ENCODE peak calls at places on chromosomes 1 and 21, in five cellular contexts. Z, S, E, L and V are unnamed samples.

GRCh38 chr1:46405204-46405555 is 11.1 kb downstream of the FAAH start:
- DNase-seq in Z (no peak), L (no peak), S (no peak), E (no peak), V (no peak)

GRCh38 chr1:218266356-218266755 is 18.7 kb upstream of the RRP15 start:
- DNase-seq in S (no peak), L (no peak), Z (no peak), E (no peak), V (no peak)

GRCh38 chr1:155184835-155185782 is 11.5 kb downstream of the TRIM46 start:
- DNase-seq in S (no peak), L (peak; percentile 93), E (no peak), Z (no peak), V (no peak)

GRCh38 chr21:46117586-46118304 is 19.8 kb downstream of the COL6A2 start:
- DNase-seq in L (no peak), Z (peak; percentile 89), S (no peak), E (no peak), V (no peak)

GRCh38 chr1:168923521-168924136 is 182.9 kb upstream of the ATP1B1 start:
- DNase-seq in L (no peak), Z (no peak), E (no peak), S (no peak), V (no peak)

GRCh38 chr1:208387908-208388756 is 143.9 kb upstream of the PLXNA2 start:
- DNase-seq in L (no peak), E (no peak), Z (no peak), S (no peak), V (no peak)

GRCh38 chr21:30638686-30639085 is 3.7 kb downstream of the KRTAP20-2 start:
- DNase-seq in L (no peak), E (no peak), S (no peak), Z (no peak), V (no peak)

GRCh38 chr1:228463009-228463558 is 24.1 kb upstream of the RNF187 start:
- DNase-seq in S (no peak), E (no peak), Z (no peak), L (no peak), V (no peak)

GRCh38 chr1:35637401-35637809 is 3.9 kb downstream of the PSMB2 start:
- DNase-seq in L (no peak), Z (no peak), S (no peak), E (no peak), V (peak; percentile 87)

GRCh38 chr21:37407719-37408455 is 41.3 kb downstream of the DYRK1A start:
- DNase-seq in S (no peak), Z (no peak), L (no peak), E (no peak), V (peak; percentile 40)

GRCh38 chr1:232302376-232303049 is 327.4 kb downstream of the SIPA1L2 start:
- DNase-seq in E (no peak), L (no peak), Z (no peak), S (no peak), V (no peak)

GRCh38 chr1:66368261-66368660 is 165.7 kb upstream of the SGIP1 start:
- DNase-seq in S (no peak), L (no peak), E (no peak), Z (no peak), V (no peak)

GRCh38 chr1:18606443-18607288 is 24.0 kb upstream of the PAX7 start:
- DNase-seq in S (no peak), E (no peak), Z (no peak), L (no peak), V (no peak)

GRCh38 chr1:111813440-111814304 is 58.0 kb downstream of the DDX20 start:
- DNase-seq in L (no peak), E (no peak), S (no peak), Z (no peak), V (peak; percentile 35)

GRCh38 chr1:172356620-172357019 is 63.9 kb upstream of the C1orf105 start:
- DNase-seq in Z (no peak), S (no peak), E (peak; percentile 44), L (no peak), V (no peak)

GRCh38 chr1:2611034-2611501 is 21.7 kb downstream of the MMEL1 start:
- DNase-seq in S (no peak), E (peak; percentile 25), Z (peak; percentile 83), L (peak; percentile 56), V (peak; percentile 85)

GRCh38 chr1:214882621-214883020 is 199.9 kb upstream of the KCNK2 start:
- DNase-seq in Z (no peak), E (no peak), L (no peak), S (no peak), V (no peak)

GRCh38 chr1:30977105-30977504 is 68.5 kb upstream of the SDC3 start:
- DNase-seq in L (no peak), Z (no peak), E (peak; percentile 4), S (no peak), V (no peak)

GRCh38 chr1:87495870-87496269 is 167.2 kb downstream of the LMO4 start:
- DNase-seq in L (no peak), E (no peak), Z (no peak), S (no peak), V (no peak)

GRCh38 chr1:6136516-6137220 is 43.5 kb downstream of the CHD5 start:
- DNase-seq in Z (no peak), L (no peak), E (no peak), S (no peak), V (no peak)

GRCh38 chr1:162389021-162389818 is 7.7 kb downstream of the C1orf226 start:
- DNase-seq in L (no peak), Z (no peak), E (no peak), S (no peak), V (no peak)

GRCh38 chr21:15549671-15550070 is 180.1 kb upstream of the USP25 start:
- DNase-seq in E (no peak), S (no peak), L (no peak), Z (no peak), V (no peak)

GRCh38 chr1:35470964-35471613 is 86.1 kb downstream of the KIAA0319L start:
- DNase-seq in Z (no peak), E (no peak), L (no peak), S (no peak), V (no peak)

GRCh38 chr1:119724611-119725218 is 13.0 kb downstream of the PHGDH start:
- DNase-seq in S (no peak), E (no peak), L (no peak), Z (no peak), V (no peak)

GRCh38 chr1:202806845-202807366 is 1.3 kb downstream of the KDM5B start:
- DNase-seq in Z (no peak), S (peak; percentile 17), E (no peak), L (no peak), V (peak; percentile 44)

GRCh38 chr1:111720274-111720976 is 18.8 kb downstream of the INKA2 start:
- DNase-seq in E (no peak), S (no peak), L (no peak), Z (no peak), V (no peak)

GRCh38 chr1:211527888-211528287 is 35.9 kb upstream of the RD3 start:
- DNase-seq in S (no peak), E (no peak), L (no peak), Z (no peak), V (no peak)

GRCh38 chr1:192639607-192640368 is 3.8 kb downstream of the RGS13 start:
- DNase-seq in Z (no peak), L (no peak), S (no peak), E (peak; percentile 16), V (no peak)

GRCh38 chr21:33238565-33239255 is 9.0 kb downstream of the IFNAR2 start:
- DNase-seq in E (no peak), S (no peak), L (no peak), Z (no peak), V (no peak)

GRCh38 chr1:42741706-42742105 is 1.7 kb upstream of the CLDN19 start:
- DNase-seq in S (no peak), E (no peak), Z (no peak), L (no peak), V (no peak)

GRCh38 chr1:235923466-235924008 is 56.8 kb upstream of the LYST start:
- DNase-seq in L (no peak), Z (no peak), E (no peak), S (no peak), V (no peak)

GRCh38 chr1:168297019-168297418 is 16.3 kb downstream of the TBX19 start:
- DNase-seq in Z (no peak), S (no peak), L (no peak), E (no peak), V (no peak)

GRCh38 chr1:2406451-2407041 is 5.8 kb downstream of the PEX10 start:
- DNase-seq in L (no peak), S (no peak), Z (no peak), E (no peak), V (peak; percentile 23)

GRCh38 chr1:16418823-16419425 is 18.3 kb downstream of the SPATA21 start:
- DNase-seq in S (no peak), L (no peak), E (no peak), Z (no peak), V (no peak)

GRCh38 chr1:230394134-230394533 is 32.0 kb downstream of the PGBD5 start:
- DNase-seq in L (no peak), S (no peak), E (no peak), Z (no peak), V (no peak)

GRCh38 chr1:237324226-237324625 is 282.2 kb downstream of the RYR2 start:
- DNase-seq in E (no peak), Z (no peak), S (no peak), L (no peak), V (no peak)

GRCh38 chr1:119582801-119583200 is 65.3 kb downstream of the ZNF697 start:
- DNase-seq in E (peak; percentile 8), L (peak; percentile 32), Z (no peak), S (peak; percentile 70), V (no peak)

GRCh38 chr1:160032165-160032827 is 506 bp upstream of the PIGM start:
- DNase-seq in L (no peak), Z (no peak), E (peak; percentile 55), S (no peak), V (peak; percentile 12)

GRCh38 chr1:36084502-36085115 is 715 bp downstream of the TEKT2 start:
- DNase-seq in E (no peak), S (no peak), L (no peak), Z (no peak), V (no peak)